ENCODE peak calls at places on chromosomes 6 and 20, in five cellular contexts. U, A, E, J and Z are unnamed samples.

GRCh38 chr6:29611426-29611825 is 21.6 kb downstream of the GABBR1 start:
- DNase-seq in U (no peak), A (no peak), E (no peak), J (no peak), Z (no peak)

GRCh38 chr6:34890526-34890910 is 1.5 kb downstream of the ANKS1A start:
- DNase-seq in U (no peak), A (no peak), E (no peak), J (no peak), Z (peak)

GRCh38 chr6:15420959-15421438 is 175.1 kb downstream of the JARID2 start:
- DNase-seq in U (no peak), A (no peak), E (no peak), J (no peak), Z (peak)

GRCh38 chr6:130744601-130745382 is 82.4 kb upstream of the SMLR1 start:
- DNase-seq in U (no peak), A (no peak), E (no peak), J (no peak), Z (no peak)

GRCh38 chr6:108203189-108204119 is 37.6 kb downstream of the NR2E1 start:
- DNase-seq in U (no peak), A (no peak), E (no peak), J (peak), Z (no peak)

GRCh38 chr6:88867841-88868558 is 95.4 kb downstream of the RNGTT start:
- DNase-seq in U (peak), A (peak), E (no peak), J (no peak), Z (no peak)

GRCh38 chr6:12163149-12163548 is 127.0 kb upstream of the EDN1 start:
- DNase-seq in U (no peak), A (no peak), E (no peak), J (no peak), Z (peak)

GRCh38 chr6:158654498-158654897 is 4.6 kb downstream of the SYTL3 start:
- DNase-seq in U (no peak), A (no peak), E (no peak), J (no peak), Z (peak)

GRCh38 chr6:158290040-158290439 is 22.2 kb upstream of the TULP4 start:
- DNase-seq in U (no peak), A (no peak), E (no peak), J (peak), Z (no peak)

GRCh38 chr6:408599-409102 is 17.1 kb downstream of the IRF4 start:
- DNase-seq in U (peak), A (peak), E (no peak), J (no peak), Z (peak)

GRCh38 chr20:47727170-47727880 is 58.0 kb downstream of the SULF2 start:
- DNase-seq in U (no peak), A (no peak), E (no peak), J (peak), Z (peak)

GRCh38 chr20:6730929-6731328 is 36.6 kb upstream of the BMP2 start:
- DNase-seq in U (no peak), A (no peak), E (no peak), J (no peak), Z (no peak)

GRCh38 chr6:147177286-147177685 is 26.9 kb upstream of the STXBP5 start:
- DNase-seq in U (no peak), A (no peak), E (no peak), J (no peak), Z (no peak)

GRCh38 chr6:132391391-132392291 is 9.6 kb downstream of the MOXD1 start:
- DNase-seq in U (no peak), A (no peak), E (no peak), J (no peak), Z (no peak)

GRCh38 chr6:7138921-7139358 is 31.2 kb downstream of the RREB1 start:
- DNase-seq in U (peak), A (no peak), E (no peak), J (no peak), Z (no peak)

GRCh38 chr20:50121858-50122271 is 8.9 kb upstream of the UBE2V1 start:
- DNase-seq in U (peak), A (no peak), E (no peak), J (no peak), Z (no peak)

GRCh38 chr6:152301806-152302568 is 335.2 kb downstream of the SYNE1 start:
- DNase-seq in U (peak), A (peak), E (peak), J (peak), Z (peak)
- TF ChIP-seq POLR2A in U (peak), A (peak), E (peak), J (peak), Z (no peak)

GRCh38 chr6:25223421-25224052 is 55.6 kb upstream of the CARMIL1 start:
- DNase-seq in U (peak), A (peak), E (peak), J (peak), Z (peak)
- TF ChIP-seq MAX in U (no peak), A (no peak), E (no peak), J (no peak), Z (no peak)

GRCh38 chr6:33248932-33249731 is 22.5 kb downstream of the VPS52 start:
- DNase-seq in U (peak), A (peak), E (peak), J (peak), Z (peak)
- TF ChIP-seq POLR2A in U (peak), A (peak), E (peak), J (peak), Z (peak)

GRCh38 chr6:33840064-33840926 is 36.5 kb upstream of the MLN start:
- DNase-seq in U (peak), A (peak), E (no peak), J (peak), Z (peak)
- TF ChIP-seq MAX in U (peak), A (peak), E (no peak), J (no peak), Z (peak)

GRCh38 chr20:32437391-32438074 is 79.4 kb downstream of the ASXL1 start:
- DNase-seq in U (peak), A (no peak), E (no peak), J (no peak), Z (no peak)

GRCh38 chr20:32440758-32441078 is 82.6 kb downstream of the ASXL1 start:
- DNase-seq in U (no peak), A (no peak), E (no peak), J (no peak), Z (no peak)

GRCh38 chr20:32440069-32440757 is 82.1 kb downstream of the ASXL1 start:
- DNase-seq in U (no peak), A (no peak), E (no peak), J (no peak), Z (no peak)

GRCh38 chr20:32438331-32438858 is 80.3 kb downstream of the ASXL1 start:
- DNase-seq in U (no peak), A (no peak), E (no peak), J (no peak), Z (no peak)

DNA sequence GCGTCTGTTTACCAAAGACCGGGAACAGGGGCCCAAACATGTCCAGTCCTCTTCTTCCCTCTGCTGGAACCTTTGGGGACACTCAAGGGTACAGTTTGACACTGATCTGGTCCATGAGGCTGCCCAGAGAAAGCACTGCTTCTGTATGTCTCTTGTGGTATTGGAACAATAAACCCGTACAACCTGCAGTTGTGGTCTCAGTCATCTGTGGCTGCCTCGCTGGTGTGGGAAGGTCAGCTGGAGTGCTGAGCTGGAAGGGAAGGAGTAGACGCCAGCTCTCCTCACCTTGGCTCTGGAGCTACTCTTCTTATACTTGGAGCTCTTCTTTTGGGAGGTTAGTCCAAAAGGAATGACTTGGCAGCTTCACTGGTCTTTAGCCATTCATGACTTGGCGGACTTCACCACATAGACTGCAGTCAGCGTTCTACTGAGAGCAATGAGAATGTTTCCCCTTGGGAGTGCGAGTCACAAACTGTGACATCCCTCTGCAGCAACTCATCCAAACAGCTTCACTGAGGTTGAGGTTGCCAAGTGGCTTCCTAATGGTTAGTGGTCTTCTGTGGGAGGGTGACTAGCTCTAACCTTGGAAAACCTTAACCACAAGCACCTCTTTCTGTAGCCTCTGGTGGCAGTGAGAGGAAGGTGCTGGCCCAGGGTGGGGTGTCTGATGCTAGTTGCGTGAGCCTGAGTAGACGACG is 81.2 kb downstream of the ASXL1 start:
- DNase-seq in U (no peak), A (no peak), E (no peak), J (no peak), Z (peak)
- TF ChIP-seq POLR2A in U (no peak), A (no peak), E (no peak), J (peak), Z (no peak)

GRCh38 chr20:41669708-41670263 is 51.6 kb upstream of the CHD6 start:
- DNase-seq in U (no peak), A (no peak), E (no peak), J (no peak), Z (peak)

GRCh38 chr20:41668057-41668749 is 50.0 kb upstream of the CHD6 start:
- DNase-seq in U (no peak), A (no peak), E (no peak), J (no peak), Z (no peak)

GRCh38 chr20:41664584-41664983 is 46.4 kb upstream of the CHD6 start:
- DNase-seq in U (peak), A (peak), E (no peak), J (peak), Z (peak)
- TF ChIP-seq MAX in U (no peak), A (no peak), E (no peak), J (no peak), Z (no peak)

GRCh38 chr6:23339268-23339667 is 769.9 kb downstream of the HDGFL1 start:
- DNase-seq in U (no peak), A (no peak), E (no peak), J (no peak), Z (no peak)
- TF ChIP-seq POLR2A in U (no peak), A (no peak), E (no peak), J (no peak), Z (no peak)

GRCh38 chr6:139295906-139296305 is 4.1 kb upstream of the TXLNB start:
- DNase-seq in U (no peak), A (no peak), E (no peak), J (no peak), Z (peak)
- TF ChIP-seq MAX in U (no peak), A (no peak), E (no peak), J (no peak), Z (no peak)

GRCh38 chr6:156780117-156780641 is 3.0 kb downstream of the ARID1B start:
- DNase-seq in U (peak), A (peak), E (no peak), J (peak), Z (peak)
- TF ChIP-seq POLR2A in U (no peak), A (no peak), E (no peak), J (peak), Z (peak)

GRCh38 chr6:141303907-141304306 is 828.8 kb upstream of the GJE1 start:
- DNase-seq in U (no peak), A (no peak), E (no peak), J (no peak), Z (no peak)

GRCh38 chr6:141309295-141309694 is 823.4 kb upstream of the GJE1 start:
- DNase-seq in U (no peak), A (no peak), E (no peak), J (no peak), Z (peak)

GRCh38 chr6:141301779-141302178 is 830.9 kb upstream of the GJE1 start:
- DNase-seq in U (no peak), A (no peak), E (no peak), J (no peak), Z (no peak)

DNA sequence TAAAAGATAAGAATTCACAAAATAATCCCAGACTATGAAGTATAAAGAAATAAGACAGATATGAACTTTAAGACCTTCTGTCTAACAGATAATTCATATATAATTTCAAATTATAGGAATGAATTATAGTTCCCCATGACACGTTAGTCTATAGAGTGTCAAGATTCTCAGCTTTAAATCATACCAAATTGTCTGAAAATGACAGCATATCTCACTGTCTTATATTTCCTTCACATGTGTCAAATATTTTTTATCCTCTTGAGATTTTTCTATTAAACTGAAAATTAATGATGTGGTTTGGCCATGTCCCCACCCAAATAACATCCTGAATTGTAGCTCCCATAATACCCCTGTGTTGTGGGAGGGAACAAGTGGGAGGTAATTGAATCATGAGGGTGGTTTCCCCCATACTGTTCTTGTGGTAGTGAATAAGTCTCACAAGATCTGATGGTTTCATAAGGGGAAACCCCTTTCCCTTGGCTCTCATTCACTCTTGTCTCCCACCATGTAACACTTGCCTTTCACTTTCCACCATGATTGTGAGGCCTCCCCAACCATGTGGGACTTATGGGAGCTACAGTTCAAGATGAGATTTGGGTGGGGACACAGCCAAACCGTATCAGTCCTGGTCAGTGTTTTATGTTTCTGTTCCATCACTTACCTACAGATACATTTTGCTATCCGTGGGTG is 825.3 kb upstream of the GJE1 start:
- DNase-seq in U (no peak), A (no peak), E (no peak), J (no peak), Z (no peak)
- TF ChIP-seq MAX in U (no peak), A (no peak), E (no peak), J (no peak), Z (no peak)